ENCODE peak calls at places on chromosomes 2 and 18, in ten cellular contexts. One of them, this sample, is unnamed.

GRCh38 chr2:167785606-167786005 is 461.8 kb downstream of the STK39 start:
- DNase-seq in omental fat pad: no peak
- DNase-seq in DMS153: no peak
- DNase-seq in activated T-cell treated with anti-CD3 and anti-CD28 coated beads for 1 hour: no peak
- DNase-seq in lower lobe of right lung: no peak
- DNase-seq in mucosa of descending colon: no peak
- DNase-seq in posterior cingulate gyrus: no peak
- DNase-seq in stimulated activated CD8-positive, alpha-beta memory T cell treated with anti-CD3 and anti-CD28 coated beads, Interleukin-15, amount 100 ng/mL, for 4 hours: no peak
- DNase-seq in foreskin fibroblast: no peak
- DNase-seq in anterior cingulate cortex: no peak
- DNase-seq in this sample: no peak

GRCh38 chr2:210429403-210430137 is 47.0 kb downstream of the LANCL1 start:
- DNase-seq in omental fat pad: no peak
- DNase-seq in mucosa of descending colon: no peak
- DNase-seq in stimulated activated CD8-positive, alpha-beta memory T cell treated with anti-CD3 and anti-CD28 coated beads, Interleukin-15, amount 100 ng/mL, for 4 hours: no peak
- DNase-seq in foreskin fibroblast: no peak
- DNase-seq in posterior cingulate gyrus: no peak
- DNase-seq in anterior cingulate cortex: no peak
- DNase-seq in lower lobe of right lung: no peak
- DNase-seq in DMS153: no peak
- DNase-seq in activated T-cell treated with anti-CD3 and anti-CD28 coated beads for 1 hour: no peak
- DNase-seq in this sample: no peak

GRCh38 chr2:107235491-107236254 is 349.7 kb upstream of the ST6GAL2 start:
- DNase-seq in posterior cingulate gyrus: no peak
- DNase-seq in activated T-cell treated with anti-CD3 and anti-CD28 coated beads for 1 hour: no peak
- DNase-seq in mucosa of descending colon: no peak
- DNase-seq in lower lobe of right lung: no peak
- DNase-seq in omental fat pad: no peak
- DNase-seq in stimulated activated CD8-positive, alpha-beta memory T cell treated with anti-CD3 and anti-CD28 coated beads, Interleukin-15, amount 100 ng/mL, for 4 hours: no peak
- DNase-seq in foreskin fibroblast: no peak
- DNase-seq in anterior cingulate cortex: no peak
- DNase-seq in DMS153: no peak
- DNase-seq in this sample: no peak

GRCh38 chr2:241862093-241862492 is 3.4 kb upstream of the PDCD1 start:
- DNase-seq in posterior cingulate gyrus: no peak
- DNase-seq in lower lobe of right lung: peak
- DNase-seq in omental fat pad: no peak
- DNase-seq in DMS153: no peak
- DNase-seq in anterior cingulate cortex: no peak
- DNase-seq in stimulated activated CD8-positive, alpha-beta memory T cell treated with anti-CD3 and anti-CD28 coated beads, Interleukin-15, amount 100 ng/mL, for 4 hours: no peak
- DNase-seq in mucosa of descending colon: no peak
- DNase-seq in foreskin fibroblast: no peak
- DNase-seq in activated T-cell treated with anti-CD3 and anti-CD28 coated beads for 1 hour: no peak
- DNase-seq in this sample: no peak

GRCh38 chr2:130181338-130181879 is at the start of gene SMPD4:
- DNase-seq in omental fat pad: peak
- DNase-seq in DMS153: peak
- DNase-seq in mucosa of descending colon: peak
- DNase-seq in posterior cingulate gyrus: peak
- DNase-seq in anterior cingulate cortex: peak
- DNase-seq in lower lobe of right lung: peak
- DNase-seq in activated T-cell treated with anti-CD3 and anti-CD28 coated beads for 1 hour: peak
- DNase-seq in stimulated activated CD8-positive, alpha-beta memory T cell treated with anti-CD3 and anti-CD28 coated beads, Interleukin-15, amount 100 ng/mL, for 4 hours: peak
- DNase-seq in foreskin fibroblast: peak
- DNase-seq in this sample: peak

GRCh38 chr18:48375150-48375790 is 33.9 kb downstream of the ZBTB7C start:
- DNase-seq in stimulated activated CD8-positive, alpha-beta memory T cell treated with anti-CD3 and anti-CD28 coated beads, Interleukin-15, amount 100 ng/mL, for 4 hours: no peak
- DNase-seq in mucosa of descending colon: no peak
- DNase-seq in lower lobe of right lung: no peak
- DNase-seq in foreskin fibroblast: no peak
- DNase-seq in activated T-cell treated with anti-CD3 and anti-CD28 coated beads for 1 hour: no peak
- DNase-seq in omental fat pad: no peak
- DNase-seq in DMS153: no peak
- DNase-seq in posterior cingulate gyrus: no peak
- DNase-seq in anterior cingulate cortex: peak
- DNase-seq in this sample: no peak

GRCh38 chr2:185813707-185814106 is 75.1 kb downstream of the FSIP2 start:
- DNase-seq in activated T-cell treated with anti-CD3 and anti-CD28 coated beads for 1 hour: no peak
- DNase-seq in stimulated activated CD8-positive, alpha-beta memory T cell treated with anti-CD3 and anti-CD28 coated beads, Interleukin-15, amount 100 ng/mL, for 4 hours: no peak
- DNase-seq in foreskin fibroblast: no peak
- DNase-seq in anterior cingulate cortex: no peak
- DNase-seq in posterior cingulate gyrus: no peak
- DNase-seq in lower lobe of right lung: no peak
- DNase-seq in DMS153: no peak
- DNase-seq in mucosa of descending colon: no peak
- DNase-seq in omental fat pad: no peak
- DNase-seq in this sample: no peak

GRCh38 chr2:212357606-212358005 is 181.0 kb downstream of the ERBB4 start:
- DNase-seq in posterior cingulate gyrus: no peak
- DNase-seq in lower lobe of right lung: no peak
- DNase-seq in foreskin fibroblast: no peak
- DNase-seq in mucosa of descending colon: no peak
- DNase-seq in stimulated activated CD8-positive, alpha-beta memory T cell treated with anti-CD3 and anti-CD28 coated beads, Interleukin-15, amount 100 ng/mL, for 4 hours: no peak
- DNase-seq in DMS153: no peak
- DNase-seq in anterior cingulate cortex: no peak
- DNase-seq in omental fat pad: no peak
- DNase-seq in activated T-cell treated with anti-CD3 and anti-CD28 coated beads for 1 hour: no peak
- DNase-seq in this sample: no peak

GRCh38 chr2:70133521-70134348 is 46.5 kb downstream of the PCBP1 start:
- DNase-seq in mucosa of descending colon: no peak
- DNase-seq in posterior cingulate gyrus: no peak
- DNase-seq in lower lobe of right lung: peak
- DNase-seq in foreskin fibroblast: no peak
- DNase-seq in omental fat pad: no peak
- DNase-seq in stimulated activated CD8-positive, alpha-beta memory T cell treated with anti-CD3 and anti-CD28 coated beads, Interleukin-15, amount 100 ng/mL, for 4 hours: no peak
- DNase-seq in activated T-cell treated with anti-CD3 and anti-CD28 coated beads for 1 hour: no peak
- DNase-seq in anterior cingulate cortex: no peak
- DNase-seq in DMS153: no peak
- DNase-seq in this sample: peak

GRCh38 chr2:1721706-1722483 is 22.4 kb downstream of the PXDN start:
- DNase-seq in anterior cingulate cortex: no peak
- DNase-seq in stimulated activated CD8-positive, alpha-beta memory T cell treated with anti-CD3 and anti-CD28 coated beads, Interleukin-15, amount 100 ng/mL, for 4 hours: no peak
- DNase-seq in posterior cingulate gyrus: no peak
- DNase-seq in lower lobe of right lung: no peak
- DNase-seq in foreskin fibroblast: peak
- DNase-seq in DMS153: no peak
- DNase-seq in mucosa of descending colon: no peak
- DNase-seq in omental fat pad: peak
- DNase-seq in activated T-cell treated with anti-CD3 and anti-CD28 coated beads for 1 hour: no peak
- DNase-seq in this sample: no peak

GRCh38 chr2:86825728-86826386 is 35.1 kb upstream of the CD8A start:
- DNase-seq in DMS153: no peak
- DNase-seq in posterior cingulate gyrus: no peak
- DNase-seq in anterior cingulate cortex: no peak
- DNase-seq in foreskin fibroblast: no peak
- DNase-seq in omental fat pad: no peak
- DNase-seq in mucosa of descending colon: no peak
- DNase-seq in stimulated activated CD8-positive, alpha-beta memory T cell treated with anti-CD3 and anti-CD28 coated beads, Interleukin-15, amount 100 ng/mL, for 4 hours: no peak
- DNase-seq in activated T-cell treated with anti-CD3 and anti-CD28 coated beads for 1 hour: peak
- DNase-seq in lower lobe of right lung: no peak
- DNase-seq in this sample: no peak

GRCh38 chr2:168518555-168519066 is 62.5 kb downstream of the CERS6 start:
- DNase-seq in lower lobe of right lung: no peak
- DNase-seq in foreskin fibroblast: no peak
- DNase-seq in mucosa of descending colon: no peak
- DNase-seq in DMS153: no peak
- DNase-seq in anterior cingulate cortex: no peak
- DNase-seq in posterior cingulate gyrus: no peak
- DNase-seq in stimulated activated CD8-positive, alpha-beta memory T cell treated with anti-CD3 and anti-CD28 coated beads, Interleukin-15, amount 100 ng/mL, for 4 hours: no peak
- DNase-seq in omental fat pad: no peak
- DNase-seq in activated T-cell treated with anti-CD3 and anti-CD28 coated beads for 1 hour: no peak
- DNase-seq in this sample: no peak

GRCh38 chr2:180890781-180891180 is 89.6 kb upstream of the UBE2E3 start:
- DNase-seq in anterior cingulate cortex: no peak
- DNase-seq in lower lobe of right lung: no peak
- DNase-seq in stimulated activated CD8-positive, alpha-beta memory T cell treated with anti-CD3 and anti-CD28 coated beads, Interleukin-15, amount 100 ng/mL, for 4 hours: no peak
- DNase-seq in posterior cingulate gyrus: no peak
- DNase-seq in DMS153: no peak
- DNase-seq in omental fat pad: no peak
- DNase-seq in foreskin fibroblast: peak
- DNase-seq in mucosa of descending colon: no peak
- DNase-seq in activated T-cell treated with anti-CD3 and anti-CD28 coated beads for 1 hour: no peak
- DNase-seq in this sample: no peak

This sample was measured in NCI-H1105 treated with DMSO at 0.1 percent for 48 hours.